ENCODE peak calls at places on chromosomes 3 and 15, in five cellular contexts. V is ovary, A is heart left ventricle, U is Peyer's patch, M is adrenal gland. S is an unnamed sample.

GRCh38 chr3:132537297-132537696 is 59.8 kb upstream of the ACKR4 start:
- DNase-seq in A (no peak), M (no peak), U (no peak), V (no peak), S (no peak)

GRCh38 chr3:140290105-140290504 is 355.1 kb downstream of the CLSTN2 start:
- DNase-seq in U (no peak), A (no peak), M (no peak), V (no peak), S (no peak)

GRCh38 chr3:131349946-131350347 is 31.6 kb upstream of the NUDT16 start:
- DNase-seq in U (no peak), V (peak; percentile 62), A (peak; percentile 39), M (peak; percentile 80), S (no peak)

GRCh38 chr15:39936187-39936586 is 2.3 kb downstream of the EIF2AK4 start:
- DNase-seq in V (no peak), U (no peak), A (no peak), M (no peak), S (no peak)

GRCh38 chr3:44355634-44356033 is 17.1 kb downstream of the TCAIM start:
- DNase-seq in U (no peak), A (peak; percentile 37), V (no peak), M (peak; percentile 60), S (peak; percentile 61)

GRCh38 chr15:84880822-84881519 is 3.5 kb upstream of the SLC28A1 start:
- DNase-seq in V (no peak), A (no peak), U (no peak), M (no peak), S (no peak)

GRCh38 chr3:192833177-192833890 is 84.3 kb downstream of the MB21D2 start:
- DNase-seq in U (no peak), A (no peak), M (no peak), V (no peak), S (no peak)

GRCh38 chr3:48047841-48048456 is 31.7 kb upstream of the MAP4 start:
- DNase-seq in M (no peak), V (no peak), A (no peak), U (no peak), S (no peak)

GRCh38 chr3:171189394-171189793 is 162.9 kb upstream of the SLC2A2 start:
- DNase-seq in V (no peak), A (no peak), U (no peak), M (no peak), S (no peak)

GRCh38 chr15:85854345-85855097 is 59.8 kb upstream of the KLHL25 start:
- DNase-seq in M (peak; percentile 59), U (peak; percentile 66), V (peak; percentile 24), A (peak; percentile 30), S (no peak)

GRCh38 chr3:64730651-64731050 is 42.9 kb upstream of the ADAMTS9 start:
- DNase-seq in U (no peak), V (peak; percentile 54), A (no peak), M (no peak), S (no peak)

GRCh38 chr3:50436063-50436674 is 67.3 kb downstream of the CACNA2D2 start:
- DNase-seq in V (peak; percentile 43), U (peak; percentile 85), A (peak; percentile 58), M (peak; percentile 49), S (no peak)

GRCh38 chr3:132180337-132180791 is 136.8 kb upstream of the ACP3 start:
- DNase-seq in M (no peak), V (no peak), A (no peak), U (no peak), S (no peak)

GRCh38 chr15:41207687-41208448 is 22.7 kb downstream of the EXD1 start:
- DNase-seq in M (no peak), A (no peak), V (no peak), U (no peak), S (no peak)

GRCh38 chr3:48830660-48831190 is 16.9 kb downstream of the PRKAR2A start:
- DNase-seq in A (no peak), U (no peak), V (no peak), M (no peak), S (no peak)

GRCh38 chr3:149368201-149368849 is 9.1 kb downstream of the TM4SF1 start:
- DNase-seq in A (no peak), U (no peak), V (no peak), M (no peak), S (no peak)

GRCh38 chr3:172543884-172544283 is 20.7 kb upstream of the TNFSF10 start:
- DNase-seq in A (no peak), V (no peak), M (no peak), U (no peak), S (no peak)

GRCh38 chr3:188900421-188900941 is 271.3 kb upstream of the TPRG1 start:
- DNase-seq in V (no peak), A (no peak), M (no peak), U (no peak), S (no peak)

GRCh38 chr3:16183082-16183481 is 8.6 kb downstream of the GALNT15 start:
- DNase-seq in V (no peak), U (no peak), M (no peak), A (no peak), S (no peak)

GRCh38 chr15:61049003-61049402 is 180.1 kb downstream of the RORA start:
- DNase-seq in U (no peak), A (no peak), M (no peak), V (no peak), S (no peak)

GRCh38 chr15:99452728-99453643 is 112.8 kb upstream of the MEF2A start:
- DNase-seq in U (peak; percentile 87), A (peak; percentile 94), M (peak; percentile 78), V (no peak), S (peak; percentile 61)

GRCh38 chr3:197942956-197943556 is 6.9 kb upstream of the RPL35A start:
- DNase-seq in M (no peak), A (no peak), U (no peak), V (no peak), S (no peak)

GRCh38 chr3:133792171-133792763 is 13.3 kb upstream of the SRPRB start:
- DNase-seq in M (no peak), U (no peak), A (no peak), V (no peak), S (no peak)

GRCh38 chr3:49807427-49808114 is 4.5 kb downstream of the INKA1 start:
- DNase-seq in U (no peak), V (no peak), A (peak; percentile 51), M (no peak), S (no peak)

GRCh38 chr3:157390713-157391515 is 45.7 kb upstream of the PTX3 start:
- DNase-seq in V (no peak), U (no peak), M (no peak), A (no peak), S (no peak)

GRCh38 chr15:70507772-70508351 is 255.5 kb downstream of the UACA start:
- DNase-seq in A (no peak), V (no peak), U (no peak), M (no peak), S (no peak)

GRCh38 chr3:53402323-53402722 is 55.0 kb upstream of the DCP1A start:
- DNase-seq in A (no peak), V (no peak), U (no peak), M (no peak), S (no peak)

GRCh38 chr15:66027268-66027806 is 158.0 kb downstream of the RAB11A start:
- DNase-seq in U (peak; percentile 48), A (no peak), V (no peak), M (no peak), S (no peak)

GRCh38 chr3:196662711-196663571 is 23.4 kb downstream of the NRROS start:
- DNase-seq in M (no peak), U (no peak), V (no peak), A (no peak), S (no peak)

GRCh38 chr3:45929042-45929679 is 14.1 kb upstream of the CXCR6 start:
- DNase-seq in U (peak; percentile 76), A (no peak), M (no peak), V (no peak), S (no peak)

GRCh38 chr3:102329561-102329960 is 105.3 kb upstream of the ZPLD1 start:
- DNase-seq in U (no peak), V (no peak), M (no peak), A (no peak), S (no peak)

GRCh38 chr3:16199769-16200168 is 25.3 kb downstream of the GALNT15 start:
- DNase-seq in U (no peak), V (no peak), A (no peak), M (no peak), S (no peak)

GRCh38 chr3:72488736-72489030 is 359.6 kb downstream of the SHQ1 start:
- DNase-seq in M (no peak), V (no peak), U (no peak), A (no peak), S (no peak)

GRCh38 chr3:195549931-195550519 is 6.9 kb upstream of the PPP1R2 start:
- DNase-seq in V (no peak), A (no peak), M (no peak), U (peak; percentile 94), S (no peak)

GRCh38 chr15:67777773-67778172 is 47.5 kb upstream of the SKOR1 start:
- DNase-seq in V (no peak), U (no peak), M (no peak), A (no peak), S (no peak)

GRCh38 chr15:69087581-69087980 is 72.9 kb upstream of the GLCE start:
- DNase-seq in A (no peak), M (no peak), V (no peak), U (no peak), S (no peak)

GRCh38 chr3:61532739-61533500 is 28.5 kb upstream of the PTPRG start:
- DNase-seq in A (no peak), V (no peak), U (no peak), M (no peak), S (no peak)
- H3K27me3 ChIP-seq in A (no peaks in the 10 kb centered on the region), V (no peaks in the 10 kb centered on the region), U (no peaks in the 10 kb centered on the region), M (no peaks in the 10 kb centered on the region), S (no peaks in the 10 kb centered on the region)

DNA sequence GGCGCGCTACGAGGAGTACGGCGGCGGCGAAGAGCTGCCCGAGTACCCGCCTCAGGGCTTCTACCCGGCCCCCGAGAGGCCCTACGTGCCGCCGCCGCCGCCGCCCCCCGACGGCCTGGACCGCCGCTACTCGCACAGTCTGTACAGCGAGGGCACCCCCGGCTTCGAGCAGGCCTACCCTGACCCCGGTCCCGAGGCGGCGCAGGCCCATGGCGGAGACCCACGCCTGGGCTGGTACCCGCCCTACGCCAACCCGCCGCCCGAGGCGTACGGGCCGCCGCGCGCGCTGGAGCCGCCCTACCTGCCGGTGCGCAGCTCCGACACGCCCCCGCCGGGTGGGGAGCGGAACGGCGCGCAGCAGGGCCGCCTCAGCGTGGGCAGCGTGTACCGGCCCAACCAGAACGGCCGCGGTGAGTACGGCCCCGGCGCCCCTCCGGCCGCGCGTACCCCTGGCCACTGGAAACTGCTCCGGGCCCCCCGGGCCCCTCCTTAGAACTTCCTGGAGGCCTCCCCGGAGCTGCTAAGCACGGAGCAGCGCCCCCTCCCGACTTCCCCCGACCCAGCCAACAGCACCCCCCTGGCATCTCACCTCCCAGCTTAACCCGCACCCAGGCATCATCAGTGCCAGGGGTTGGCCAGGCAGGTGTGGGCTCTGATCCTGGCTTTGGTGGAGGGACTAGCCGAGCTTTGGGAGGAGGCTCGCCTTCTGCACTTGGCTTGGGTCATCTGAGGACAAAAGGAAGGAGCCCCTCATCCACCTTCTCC is 1.4 kb downstream of the LOXL1 start:
- DNase-seq in A (peak; percentile 58), U (peak; percentile 85), V (peak; percentile 68), M (peak; percentile 35), S (no peak)
- TF ChIP-seq POLR2A in A (no peak), U (no peak), V (no peak), M (no peak), S (peak; percentile 5)

GRCh38 chr15:47184003-47184404 is 533.3 kb upstream of the SEMA6D start:
- DNase-seq in U (no peak), M (no peak), V (no peak), A (no peak), S (no peak)
- H3K27me3 ChIP-seq in U (peaks cover 15% of the 10 kb centered on the region), M (peaks cover 33% of the 10 kb centered on the region), V (no peaks in the 10 kb centered on the region), A (peaks cover 64% of the 10 kb centered on the region), S (peaks cover 45% of the 10 kb centered on the region)

GRCh38 chr15:71813723-71814470 is 3.5 kb downstream of the NR2E3 start:
- DNase-seq in U (no peak), A (no peak), V (no peak), M (no peak), S (no peak)
- TF ChIP-seq POLR2A in U (no peak), A (no peak), V (no peak), M (no peak), S (no peak)

S was measured in gastrocnemius medialis.